ENCODE peak calls at places on chromosomes 11 and 22, in seven cellular contexts. P is body of pancreas; S is mesendoderm; Y is naive thymus-derived CD4-positive, alpha-beta T cell; F is GM23248; Q is HCT116; T is OCI-LY7. R is an unnamed sample.

GRCh38 chr11:110763249-110764011 is 51.2 kb upstream of the ARHGAP20 start:
- DNase-seq in P (peak; percentile 27), S (no peak), Y (no peak), F (peak; percentile 76), Q (no peak), T (no peak), R (peak; percentile 72)

GRCh38 chr11:17413414-17414316 is 25.2 kb upstream of the KCNJ11 start:
- DNase-seq in P (peak; percentile 98), S (no peak), Y (no peak), F (no peak), Q (no peak), T (no peak), R (no peak)

GRCh38 chr22:29623553-29624169 is 20.2 kb downstream of the NF2 start:
- DNase-seq in P (no peak), S (no peak), Y (peak; percentile 39), F (no peak), Q (no peak), T (no peak), R (no peak)

GRCh38 chr11:19291064-19291463 is 50.3 kb upstream of the E2F8 start:
- DNase-seq in P (no peak), S (no peak), Y (no peak), F (no peak), Q (no peak), T (no peak), R (no peak)

GRCh38 chr11:69166186-69167115 is 10.7 kb downstream of the SMIM38 start:
- DNase-seq in P (peak; percentile 22), S (peak; percentile 93), Y (no peak), F (peak; percentile 90), Q (peak; percentile 35), T (peak; percentile 2), R (peak; percentile 83)

GRCh38 chr22:30078320-30079311 is 1.6 kb upstream of the HORMAD2 start:
- DNase-seq in P (peak; percentile 13), S (no peak), Y (no peak), F (no peak), Q (no peak), T (no peak), R (no peak)

GRCh38 chr22:48352086-48352911 is 1475.4 kb downstream of the BRD1 start:
- DNase-seq in P (no peak), S (no peak), Y (no peak), F (no peak), Q (no peak), T (peak; percentile 11), R (no peak)

GRCh38 chr22:40898850-40899357 is 37.0 kb upstream of the DNAJB7 start:
- DNase-seq in P (no peak), S (peak; percentile 74), Y (peak; percentile 37), F (peak; percentile 78), Q (peak; percentile 23), T (peak; percentile 73), R (peak; percentile 40)

GRCh38 chr11:61302550-61302949 is 7.4 kb upstream of the VWCE start:
- DNase-seq in P (no peak), S (no peak), Y (no peak), F (no peak), Q (no peak), T (no peak), R (no peak)

GRCh38 chr11:10087621-10088225 is 206.3 kb downstream of the SBF2 start:
- DNase-seq in P (no peak), S (no peak), Y (no peak), F (no peak), Q (no peak), T (no peak), R (no peak)

DNA sequence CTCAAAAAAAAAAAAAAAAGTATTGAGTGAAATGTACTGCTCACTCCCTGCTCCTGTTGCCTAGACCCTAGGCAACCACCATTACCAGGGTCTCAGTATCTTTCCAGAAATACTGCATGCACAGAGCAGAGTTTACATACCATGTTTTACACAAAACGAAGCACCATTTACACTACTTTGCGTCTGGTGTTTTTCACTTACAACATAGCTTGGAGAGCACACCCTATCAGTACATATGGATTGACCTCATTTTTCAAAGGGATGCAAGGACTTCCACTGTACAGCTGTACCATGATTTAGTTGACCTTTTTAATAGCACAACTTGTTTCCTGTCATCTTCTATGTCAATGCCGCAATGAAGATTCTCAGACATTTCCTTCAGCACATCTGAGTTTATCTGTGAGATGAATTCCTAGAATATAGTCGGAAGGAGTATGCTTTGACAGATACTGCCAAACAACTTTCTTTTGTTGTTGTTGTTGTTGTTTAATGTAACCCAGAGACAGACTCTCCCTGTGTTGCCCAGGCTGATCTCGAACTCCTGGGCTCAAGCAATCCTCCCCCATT is 6.2 kb downstream of the MYH9 start:
- DNase-seq in P (no peak), S (no peak), Y (no peak), F (no peak), Q (no peak), T (no peak), R (no peak)
- H3K27ac ChIP-seq in P (peak overlapping the region; percentile 100), S (no peak overlapping the region), Y (peak overlapping the region; percentile 80), F (no peak overlapping the region), Q (no peak overlapping the region), T (peak overlapping the region; percentile 34), R (no peak overlapping the region)

GRCh38 chr11:940496-941135 is 14.9 kb downstream of the AP2A2 start:
- DNase-seq in P (no peak), S (no peak), Y (no peak), F (no peak), Q (no peak), T (no peak), R (no peak)
- H3K4me1 ChIP-seq in P (peaks cover 35% of the 10 kb centered on the region), S (peaks cover 7% of the 10 kb centered on the region), Y (peaks cover 23% of the 10 kb centered on the region), F (peaks cover 26% of the 10 kb centered on the region), Q (peaks cover 9% of the 10 kb centered on the region), T (no peaks in the 10 kb centered on the region), R (peaks cover 13% of the 10 kb centered on the region)

DNA sequence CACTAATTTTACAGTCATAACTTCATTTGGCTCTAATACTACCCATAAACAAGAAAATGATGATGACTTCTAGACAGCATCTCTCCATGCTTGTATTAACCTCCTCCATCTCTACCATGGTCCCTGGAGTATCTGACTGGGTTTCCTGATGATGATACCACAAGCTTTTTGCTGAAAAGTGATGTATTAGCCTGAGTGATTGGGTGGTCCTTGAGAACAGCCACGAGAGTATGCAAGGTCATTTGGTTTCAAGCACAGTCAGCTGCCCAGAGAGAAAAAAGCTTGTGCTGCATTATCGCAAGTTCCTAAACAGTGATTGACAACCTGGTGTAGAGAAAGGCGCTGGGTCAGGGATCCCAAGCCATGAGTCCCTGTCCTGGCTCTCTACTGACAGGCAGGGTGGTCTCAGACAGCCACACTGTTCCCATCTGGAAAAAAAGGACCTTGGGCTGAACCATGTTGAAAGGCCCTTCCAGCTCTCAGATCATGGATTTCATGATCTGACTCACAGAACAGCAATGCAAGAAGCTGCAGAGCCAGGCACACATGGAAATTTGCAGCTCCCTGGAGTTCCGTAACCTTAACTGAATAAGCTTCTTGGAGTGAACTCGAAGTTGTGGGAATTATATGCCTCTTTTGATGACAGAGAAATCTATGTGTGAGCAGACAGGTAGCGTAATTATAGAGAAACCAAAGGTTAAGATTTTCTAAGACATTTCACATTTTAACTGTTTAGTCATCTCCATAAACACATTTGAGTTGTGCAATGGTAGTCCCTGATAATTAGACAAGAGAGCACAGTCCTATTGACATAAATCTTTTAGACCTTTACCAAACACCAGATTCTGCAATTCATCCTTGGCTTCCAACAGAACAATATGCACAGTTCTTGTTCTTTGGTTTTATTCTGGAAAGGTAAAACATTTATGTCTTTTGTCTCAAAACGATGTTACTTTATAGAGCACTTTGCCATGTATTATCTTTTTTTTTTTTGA is 54.1 kb upstream of the UBASH3B start:
- DNase-seq in P (no peak), S (peak; percentile 51), Y (no peak), F (peak; percentile 90), Q (no peak), T (no peak), R (peak; percentile 80)
- H3K27ac ChIP-seq in P (no peak overlapping the region), S (no peak overlapping the region), Y (no peak overlapping the region), F (peak overlapping the region; percentile 49), Q (no peak overlapping the region), T (no peak overlapping the region), R (no peak overlapping the region)

GRCh38 chr22:49951001-49951677 is 9.4 kb upstream of the PIM3 start:
- DNase-seq in P (peak; percentile 100), S (no peak), Y (no peak), F (no peak), Q (no peak), T (no peak), R (no peak)

GRCh38 chr22:49951678-49951985 is 8.9 kb upstream of the PIM3 start:
- DNase-seq in P (peak; percentile 66), S (no peak), Y (no peak), F (no peak), Q (no peak), T (no peak), R (no peak)

GRCh38 chr22:49953680-49954344 is 6.8 kb upstream of the PIM3 start:
- DNase-seq in P (no peak), S (no peak), Y (no peak), F (no peak), Q (no peak), T (no peak), R (no peak)

GRCh38 chr22:49953027-49953679 is 7.4 kb upstream of the PIM3 start:
- DNase-seq in P (peak; percentile 94), S (no peak), Y (no peak), F (no peak), Q (no peak), T (no peak), R (no peak)

GRCh38 chr22:49951986-49952896 is 8.3 kb upstream of the PIM3 start:
- DNase-seq in P (no peak), S (peak; percentile 90), Y (no peak), F (peak; percentile 65), Q (no peak), T (no peak), R (peak; percentile 84)
- H3K4me1 ChIP-seq in P (peaks cover 91% of the 10 kb centered on the region), S (no peaks in the 10 kb centered on the region), Y (no peaks in the 10 kb centered on the region), F (peaks cover 11% of the 10 kb centered on the region), Q (peaks cover 49% of the 10 kb centered on the region), T (peaks cover 4% of the 10 kb centered on the region), R (peaks cover 12% of the 10 kb centered on the region)

GRCh38 chr11:128026596-128026995 is 560.8 kb downstream of the ETS1 start:
- DNase-seq in P (no peak), S (no peak), Y (no peak), F (peak; percentile 99), Q (no peak), T (no peak), R (peak; percentile 96)
- H3K27ac ChIP-seq in P (no peak overlapping the region), S (no peak overlapping the region), Y (no peak overlapping the region), F (peak overlapping the region; percentile 84), Q (no peak overlapping the region), T (no peak overlapping the region), R (peak overlapping the region; percentile 70)

DNA sequence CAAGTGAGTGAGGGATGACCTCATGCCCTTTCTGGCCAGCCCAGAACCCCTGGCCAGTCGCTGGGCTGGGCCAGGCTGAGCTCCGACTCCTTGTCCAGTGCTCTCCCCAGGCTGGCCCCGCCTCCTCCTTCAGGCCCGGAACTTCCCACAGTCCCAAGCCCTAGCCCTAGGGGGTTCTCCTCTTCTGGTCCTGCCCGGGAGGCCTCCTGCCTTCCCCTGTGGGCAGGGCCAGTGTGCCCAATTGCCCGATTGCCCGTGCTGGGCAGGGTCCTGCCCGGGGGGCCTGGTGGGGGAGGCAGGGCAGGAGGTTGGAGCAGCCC is 4.2 kb downstream of the TCIRG1 start:
- DNase-seq in P (no peak), S (no peak), Y (no peak), F (no peak), Q (no peak), T (no peak), R (no peak)
- H3K4me1 ChIP-seq in P (peaks cover 81% of the 10 kb centered on the region), S (peaks cover 5% of the 10 kb centered on the region), Y (peaks cover 8% of the 10 kb centered on the region), F (peaks cover 9% of the 10 kb centered on the region), Q (peaks cover 21% of the 10 kb centered on the region), T (peaks cover 21% of the 10 kb centered on the region), R (peaks cover 30% of the 10 kb centered on the region)